ENCODE peak calls at places on chromosome 10, in five cellular contexts. One of them, this sample, is unnamed.
A peak's percentile ranks its signal among the peaks of the same experiment; 100 is the strongest.

GRCh38 chr10:120897343-120897742 is 46.2 kb downstream of the WDR11 start:
- DNase-seq in H1: no peak
- DNase-seq in H9: no peak
- DNase-seq in mesendoderm: no peak
- DNase-seq in IMR-90: peak; percentile 5
- DNase-seq in this sample: no peak

GRCh38 chr10:26903818-26904217 is 43.1 kb upstream of the ABI1 start:
- DNase-seq in H1: no peak
- DNase-seq in H9: no peak
- DNase-seq in mesendoderm: no peak
- DNase-seq in IMR-90: no peak
- DNase-seq in this sample: no peak

GRCh38 chr10:17067549-17068264 is 61.9 kb downstream of the CUBN start:
- DNase-seq in H1: no peak
- DNase-seq in H9: no peak
- DNase-seq in mesendoderm: no peak
- DNase-seq in IMR-90: peak; percentile 36
- DNase-seq in this sample: no peak

GRCh38 chr10:89369142-89370105 is 8.4 kb upstream of the IFIT1B start:
- DNase-seq in H1: no peak
- DNase-seq in H9: no peak
- DNase-seq in mesendoderm: peak; percentile 53
- DNase-seq in IMR-90: peak; percentile 60
- DNase-seq in this sample: no peak

GRCh38 chr10:93222211-93222754 is 148.6 kb downstream of the CYP26A1 start:
- DNase-seq in H1: no peak
- DNase-seq in H9: no peak
- DNase-seq in mesendoderm: no peak
- DNase-seq in IMR-90: no peak
- DNase-seq in this sample: no peak

GRCh38 chr10:92407305-92408016 is 116.5 kb downstream of the MARCHF5 start:
- DNase-seq in H1: no peak
- DNase-seq in H9: no peak
- DNase-seq in mesendoderm: peak; percentile 36
- DNase-seq in IMR-90: no peak
- DNase-seq in this sample: no peak

GRCh38 chr10:112970036-112970435 is 20.0 kb downstream of the TCF7L2 start:
- DNase-seq in H1: no peak
- DNase-seq in H9: no peak
- DNase-seq in mesendoderm: no peak
- DNase-seq in IMR-90: peak; percentile 35
- DNase-seq in this sample: no peak

GRCh38 chr10:85902046-85902445 is 464.5 kb downstream of the GRID1 start:
- DNase-seq in H1: no peak
- DNase-seq in H9: no peak
- DNase-seq in mesendoderm: no peak
- DNase-seq in IMR-90: no peak
- DNase-seq in this sample: no peak

GRCh38 chr10:54402576-54402975 is 398.5 kb downstream of the PCDH15 start:
- DNase-seq in H1: no peak
- DNase-seq in H9: no peak
- DNase-seq in mesendoderm: peak; percentile 53
- DNase-seq in IMR-90: peak; percentile 7
- DNase-seq in this sample: peak; percentile 8

GRCh38 chr10:6721964-6722615 is 142.0 kb upstream of the PRKCQ start:
- DNase-seq in H1: no peak
- DNase-seq in H9: no peak
- DNase-seq in mesendoderm: no peak
- DNase-seq in IMR-90: peak; percentile 99
- DNase-seq in this sample: no peak

GRCh38 chr10:114917927-114918672 is 19.9 kb upstream of the TRUB1 start:
- DNase-seq in H1: no peak
- DNase-seq in H9: no peak
- DNase-seq in mesendoderm: peak; percentile 47
- DNase-seq in IMR-90: peak; percentile 37
- DNase-seq in this sample: no peak

GRCh38 chr10:84548869-84549268 is 220.5 kb downstream of the CCSER2 start:
- DNase-seq in H1: peak; percentile 63
- DNase-seq in H9: peak; percentile 78
- DNase-seq in mesendoderm: peak; percentile 76
- DNase-seq in IMR-90: no peak
- DNase-seq in this sample: no peak

GRCh38 chr10:109650228-109650627 is 273.1 kb downstream of the XPNPEP1 start:
- DNase-seq in H1: no peak
- DNase-seq in H9: no peak
- DNase-seq in mesendoderm: no peak
- DNase-seq in IMR-90: no peak
- DNase-seq in this sample: no peak

GRCh38 chr10:133083422-133084100 is 4.2 kb upstream of the ADGRA1 start:
- DNase-seq in H1: no peak
- DNase-seq in H9: no peak
- DNase-seq in mesendoderm: no peak
- DNase-seq in IMR-90: no peak
- DNase-seq in this sample: no peak
- H3K18ac ChIP-seq in H1: no peak overlapping the region
- H3K18ac ChIP-seq in H9: no peak overlapping the region
- H3K18ac ChIP-seq in mesendoderm: no peak overlapping the region
- H3K18ac ChIP-seq in IMR-90: no peak overlapping the region
- H3K18ac ChIP-seq in this sample: peak overlapping the region; percentile 16

DNA sequence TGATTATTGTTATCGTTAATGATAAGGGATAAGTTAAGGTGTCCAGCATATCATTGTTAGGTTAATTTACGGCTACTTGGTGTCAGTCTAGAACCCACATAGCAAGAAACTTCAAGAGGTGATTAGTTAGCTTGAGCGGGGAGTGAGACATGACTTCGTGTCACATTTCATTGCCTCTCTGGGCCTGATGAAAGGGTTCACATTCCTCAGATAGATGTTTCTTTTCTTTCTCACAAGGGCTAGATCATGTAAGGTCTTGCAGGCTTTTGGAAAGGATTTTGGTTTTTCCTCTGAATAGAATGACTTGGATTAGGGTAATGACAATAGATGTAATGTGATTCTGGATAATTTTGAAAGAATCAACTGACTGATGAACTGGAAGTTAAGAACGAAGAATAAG is 26.7 kb downstream of the WAC start:
- DNase-seq in H1: no peak
- DNase-seq in H9: no peak
- DNase-seq in mesendoderm: peak; percentile 87
- DNase-seq in IMR-90: no peak
- DNase-seq in this sample: peak; percentile 75
- H3K4ac ChIP-seq in H1: no peak overlapping the region
- H3K4ac ChIP-seq in H9: no peak overlapping the region
- H3K4ac ChIP-seq in mesendoderm: no peak overlapping the region
- H3K4ac ChIP-seq in IMR-90: no peak overlapping the region
- H3K4ac ChIP-seq in this sample: no peak overlapping the region

GRCh38 chr10:34520510-34520909 is 294.6 kb downstream of the PARD3 start:
- DNase-seq in H1: no peak
- DNase-seq in H9: no peak
- DNase-seq in mesendoderm: no peak
- DNase-seq in IMR-90: no peak
- DNase-seq in this sample: no peak
- H3K4me2 ChIP-seq in H1: no peak overlapping the region
- H3K4me2 ChIP-seq in H9: no peak overlapping the region
- H3K4me2 ChIP-seq in mesendoderm: no peak overlapping the region
- H3K4me2 ChIP-seq in IMR-90: no peak overlapping the region
- H3K4me2 ChIP-seq in this sample: no peak overlapping the region

GRCh38 chr10:102648269-102648888 is 4.1 kb downstream of the TRIM8 start:
- DNase-seq in H1: no peak
- DNase-seq in H9: no peak
- DNase-seq in mesendoderm: no peak
- DNase-seq in IMR-90: no peak
- DNase-seq in this sample: no peak

GRCh38 chr10:102649770-102650654 is 5.7 kb downstream of the TRIM8 start:
- DNase-seq in H1: no peak
- DNase-seq in H9: no peak
- DNase-seq in mesendoderm: peak; percentile 50
- DNase-seq in IMR-90: no peak
- DNase-seq in this sample: no peak

GRCh38 chr10:102650655-102651454 is 6.6 kb downstream of the TRIM8 start:
- DNase-seq in H1: no peak
- DNase-seq in H9: no peak
- DNase-seq in mesendoderm: no peak
- DNase-seq in IMR-90: no peak
- DNase-seq in this sample: no peak

GRCh38 chr10:102647433-102648268 is 3.4 kb downstream of the TRIM8 start:
- DNase-seq in H1: no peak
- DNase-seq in H9: no peak
- DNase-seq in mesendoderm: no peak
- DNase-seq in IMR-90: no peak
- DNase-seq in this sample: no peak

DNA sequence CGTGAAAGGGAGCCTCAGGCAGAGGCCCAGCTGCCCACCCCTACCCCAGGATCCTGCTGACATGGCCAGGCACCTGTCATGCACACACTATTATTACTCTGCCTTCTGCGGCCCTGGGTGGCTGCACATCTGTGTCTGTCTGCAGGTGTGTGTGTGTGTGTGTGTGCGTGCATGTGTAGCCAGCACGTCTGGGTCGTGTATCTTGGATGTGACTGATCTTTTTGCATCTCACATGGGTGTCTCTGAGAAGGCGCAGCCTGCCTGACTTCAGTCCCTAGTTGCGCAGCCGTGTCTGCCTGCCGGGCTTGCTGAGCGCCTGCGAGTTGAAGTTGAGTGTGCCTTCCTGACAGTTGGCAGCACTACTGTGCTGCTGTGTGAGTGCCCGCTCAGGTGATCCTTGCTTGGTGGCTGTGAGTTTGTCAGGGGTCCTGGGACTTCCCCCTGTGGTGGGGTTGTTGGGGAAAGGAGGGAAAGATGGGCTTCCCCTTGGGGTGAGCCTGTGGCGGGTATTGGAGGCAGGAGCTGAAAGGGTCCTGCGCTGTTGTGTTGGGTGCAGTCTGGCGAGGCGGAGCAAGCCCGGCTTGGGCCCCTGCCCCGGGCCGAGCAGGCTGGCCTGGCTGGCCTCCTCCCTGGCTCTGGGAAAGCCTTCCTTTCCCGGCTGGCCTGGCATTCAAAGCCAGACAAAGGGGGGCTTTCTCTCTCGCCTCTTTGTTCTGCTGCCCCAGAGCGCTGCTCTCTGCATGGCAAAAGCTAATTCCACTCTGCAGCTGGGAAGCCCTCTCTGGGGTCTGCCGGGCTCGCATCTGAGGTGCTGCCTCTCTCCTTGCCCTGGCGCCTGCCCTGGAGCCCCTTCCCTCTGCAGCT is 4.8 kb downstream of the TRIM8 start:
- DNase-seq in H1: peak; percentile 62
- DNase-seq in H9: no peak
- DNase-seq in mesendoderm: no peak
- DNase-seq in IMR-90: no peak
- DNase-seq in this sample: peak; percentile 75
- H3K18ac ChIP-seq in H1: peak overlapping the region; percentile 48
- H3K18ac ChIP-seq in H9: no peak overlapping the region
- H3K18ac ChIP-seq in mesendoderm: peak overlapping the region; percentile 6
- H3K18ac ChIP-seq in IMR-90: no peak overlapping the region
- H3K18ac ChIP-seq in this sample: peak overlapping the region; percentile 98

GRCh38 chr10:99450156-99450555 is 19.7 kb upstream of the GOT1 start:
- DNase-seq in H1: no peak
- DNase-seq in H9: no peak
- DNase-seq in mesendoderm: no peak
- DNase-seq in IMR-90: no peak
- DNase-seq in this sample: no peak
- H3K4ac ChIP-seq in H1: no peak overlapping the region
- H3K4ac ChIP-seq in H9: no peak overlapping the region
- H3K4ac ChIP-seq in mesendoderm: no peak overlapping the region
- H3K4ac ChIP-seq in IMR-90: no peak overlapping the region
- H3K4ac ChIP-seq in this sample: no peak overlapping the region

GRCh38 chr10:127922206-127922605 is 15.3 kb downstream of the PTPRE start:
- DNase-seq in H1: no peak
- DNase-seq in H9: no peak
- DNase-seq in mesendoderm: no peak
- DNase-seq in IMR-90: no peak
- DNase-seq in this sample: no peak
- H3K4me2 ChIP-seq in H1: no peak overlapping the region
- H3K4me2 ChIP-seq in H9: no peak overlapping the region
- H3K4me2 ChIP-seq in mesendoderm: no peak overlapping the region
- H3K4me2 ChIP-seq in IMR-90: no peak overlapping the region
- H3K4me2 ChIP-seq in this sample: no peak overlapping the region

GRCh38 chr10:124700293-124701037 is 43.7 kb downstream of the FAM53B start:
- DNase-seq in H1: no peak
- DNase-seq in H9: no peak
- DNase-seq in mesendoderm: no peak
- DNase-seq in IMR-90: no peak
- DNase-seq in this sample: no peak
- H3K18ac ChIP-seq in H1: no peak overlapping the region
- H3K18ac ChIP-seq in H9: no peak overlapping the region
- H3K18ac ChIP-seq in mesendoderm: no peak overlapping the region
- H3K18ac ChIP-seq in IMR-90: no peak overlapping the region
- H3K18ac ChIP-seq in this sample: no peak overlapping the region

GRCh38 chr10:73161662-73162061 is 6.1 kb downstream of the ECD start:
- DNase-seq in H1: no peak
- DNase-seq in H9: no peak
- DNase-seq in mesendoderm: no peak
- DNase-seq in IMR-90: no peak
- DNase-seq in this sample: no peak
- H3K4ac ChIP-seq in H1: no peak overlapping the region
- H3K4ac ChIP-seq in H9: no peak overlapping the region
- H3K4ac ChIP-seq in mesendoderm: no peak overlapping the region
- H3K4ac ChIP-seq in IMR-90: no peak overlapping the region
- H3K4ac ChIP-seq in this sample: no peak overlapping the region

GRCh38 chr10:106086391-106086790 is 1078.1 kb downstream of the SORCS1 start:
- DNase-seq in H1: no peak
- DNase-seq in H9: no peak
- DNase-seq in mesendoderm: peak; percentile 62
- DNase-seq in IMR-90: no peak
- DNase-seq in this sample: no peak

GRCh38 chr10:106089855-106090254 is 1074.7 kb downstream of the SORCS1 start:
- DNase-seq in H1: no peak
- DNase-seq in H9: no peak
- DNase-seq in mesendoderm: no peak
- DNase-seq in IMR-90: no peak
- DNase-seq in this sample: no peak
- H3K4me2 ChIP-seq in H1: no peak overlapping the region
- H3K4me2 ChIP-seq in H9: no peak overlapping the region
- H3K4me2 ChIP-seq in mesendoderm: no peak overlapping the region
- H3K4me2 ChIP-seq in IMR-90: no peak overlapping the region
- H3K4me2 ChIP-seq in this sample: no peak overlapping the region

This sample was measured in neuronal stem cell.